ENCODE peak calls at places on chromosomes 11 and 22, in four cellular contexts. E is adipocyte, P is colonic mucosa, Z is BE2C. G is an unnamed sample. For H3K9me3, the result is how much of the 10 kb centered on the place peaks cover.

GRCh38 chr11:83008581-83008923 is 63.1 kb downstream of the RAB30 start:
- DNase-seq in E (no peak), P (no peak), Z (no peak), G (no peak)

GRCh38 chr11:74696932-74697687 is 34.1 kb downstream of the CHRDL2 start:
- DNase-seq in E (peak), P (peak), Z (no peak), G (no peak)

GRCh38 chr11:113240389-113240788 is 74.0 kb upstream of the TTC12 start:
- DNase-seq in E (no peak), P (no peak), Z (no peak), G (no peak)

GRCh38 chr11:103525069-103525468 is 415.8 kb downstream of the DYNC2H1 start:
- DNase-seq in E (peak), P (no peak), Z (no peak), G (no peak)

GRCh38 chr22:20725987-20726558 is 47.8 kb upstream of the SERPIND1 start:
- DNase-seq in E (no peak), P (no peak), Z (no peak), G (no peak)

GRCh38 chr11:64186205-64187165 is 514 bp downstream of the STIP1 start:
- DNase-seq in E (peak), P (peak), Z (no peak), G (no peak)

GRCh38 chr11:118996926-118997626 is 862 bp upstream of the CENATAC start:
- DNase-seq in E (peak), P (no peak), Z (no peak), G (no peak)

GRCh38 chr11:10444725-10445286 is 10.3 kb upstream of the AMPD3 start:
- DNase-seq in E (no peak), P (no peak), Z (no peak), G (no peak)

GRCh38 chr22:46070215-46070721 is 80.1 kb upstream of the PPARA start:
- DNase-seq in E (peak), P (peak), Z (peak), G (no peak)

GRCh38 chr11:75697906-75698563 is 19.6 kb upstream of the MOGAT2 start:
- DNase-seq in E (no peak), P (no peak), Z (no peak), G (no peak)

GRCh38 chr11:35177370-35177769 is 38.4 kb downstream of the CD44 start:
- DNase-seq in E (no peak), P (no peak), Z (no peak), G (no peak)

GRCh38 chr22:37222440-37222971 is 10.2 kb upstream of the SSTR3 start:
- DNase-seq in E (no peak), P (no peak), Z (no peak), G (no peak)

GRCh38 chr11:12680246-12680939 is 6.2 kb downstream of the TEAD1 start:
- DNase-seq in E (peak), P (peak), Z (peak), G (no peak)

GRCh38 chr11:35781342-35782171 is 119.0 kb downstream of the TRIM44 start:
- DNase-seq in E (peak), P (no peak), Z (no peak), G (no peak)

GRCh38 chr11:34345012-34345804 is 12.6 kb downstream of the ABTB2 start:
- DNase-seq in E (peak), P (peak), Z (no peak), G (no peak)

GRCh38 chr22:44318751-44319150 is 6.0 kb upstream of the SHISAL1 start:
- DNase-seq in E (no peak), P (no peak), Z (no peak), G (no peak)

GRCh38 chr22:33821290-33821689 is 99.0 kb downstream of the LARGE1 start:
- DNase-seq in E (no peak), P (no peak), Z (no peak), G (no peak)

GRCh38 chr11:75968021-75968685 is 153.1 kb downstream of the UVRAG start:
- DNase-seq in E (peak), P (no peak), Z (no peak), G (no peak)

GRCh38 chr11:63719987-63720386 is 38.7 kb downstream of the RTN3 start:
- DNase-seq in E (peak), P (no peak), Z (no peak), G (no peak)

GRCh38 chr11:119371778-119372182 is 9.7 kb downstream of the USP2 start:
- DNase-seq in E (no peak), P (no peak), Z (peak), G (no peak)

GRCh38 chr11:75715688-75716087 is 1.9 kb upstream of the MOGAT2 start:
- DNase-seq in E (no peak), P (peak), Z (no peak), G (no peak)

GRCh38 chr22:44758354-44758969 is 6.1 kb downstream of the ARHGAP8 start:
- DNase-seq in E (peak), P (peak), Z (no peak), G (no peak)

GRCh38 chr11:27282141-27282590 is 80.8 kb downstream of the CCDC34 start:
- DNase-seq in E (peak), P (no peak), Z (no peak), G (no peak)

GRCh38 chr22:29780781-29781676 is 13.9 kb downstream of the UQCR10 start:
- DNase-seq in E (peak), P (no peak), Z (no peak), G (no peak)

GRCh38 chr22:43310311-43310710 is 32.9 kb downstream of the SCUBE1 start:
- DNase-seq in E (no peak), P (no peak), Z (no peak), G (no peak)

GRCh38 chr22:36510966-36511881 is 4.4 kb upstream of the FOXRED2 start:
- DNase-seq in E (peak), P (peak), Z (peak), G (no peak)

GRCh38 chr11:8779107-8779506 is 96.5 kb downstream of the RPL27A start:
- DNase-seq in E (no peak), P (no peak), Z (no peak), G (no peak)

GRCh38 chr11:17601206-17602075 is 54.4 kb downstream of the OTOG start:
- DNase-seq in E (no peak), P (peak), Z (no peak), G (no peak)

GRCh38 chr22:29641052-29641780 is 37.8 kb downstream of the NF2 start:
- DNase-seq in E (peak), P (no peak), Z (no peak), G (no peak)

GRCh38 chr11:10918698-10919097 is 60.8 kb upstream of the ZBED5 start:
- DNase-seq in E (no peak), P (no peak), Z (no peak), G (no peak)

GRCh38 chr11:62144641-62145255 is 20.9 kb downstream of the INCENP start:
- DNase-seq in E (no peak), P (peak), Z (no peak), G (no peak)

GRCh38 chr11:36509265-36509664 is 807 bp downstream of the TRAF6 start:
- DNase-seq in E (peak), P (peak), Z (no peak), G (no peak)

GRCh38 chr22:38272373-38273134 is at the start of gene TMEM184B:
- DNase-seq in E (peak), P (peak), Z (peak), G (peak)

GRCh38 chr11:111264646-111265045 is 19.1 kb downstream of the POU2AF2 start:
- DNase-seq in E (no peak), P (no peak), Z (no peak), G (no peak)
- H3K9me3 ChIP-seq in E (under half), P (under half), Z (under half), G (under half)

GRCh38 chr11:68763926-68764657 is 12.8 kb upstream of the TESMIN start:
- DNase-seq in E (no peak), P (no peak), Z (peak), G (no peak)

GRCh38 chr11:68767672-68768071 is 16.4 kb upstream of the TESMIN start:
- DNase-seq in E (no peak), P (no peak), Z (no peak), G (no peak)

GRCh38 chr11:68763181-68763721 is 11.9 kb upstream of the TESMIN start:
- DNase-seq in E (no peak), P (no peak), Z (no peak), G (no peak)

GRCh38 chr11:68764746-68765145 is 13.4 kb upstream of the TESMIN start:
- DNase-seq in E (no peak), P (no peak), Z (no peak), G (no peak)

GRCh38 chr11:68766786-68767185 is 15.5 kb upstream of the TESMIN start:
- DNase-seq in E (no peak), P (no peak), Z (no peak), G (no peak)
- H3K9me3 ChIP-seq in E (under half), P (under half), Z (under half), G (under half)

GRCh38 chr11:133784359-133784758 is 61.0 kb downstream of the SPATA19 start:
- DNase-seq in E (no peak), P (no peak), Z (no peak), G (no peak)
- H3K9me3 ChIP-seq in E (under half), P (under half), Z (under half), G (under half)

DNA sequence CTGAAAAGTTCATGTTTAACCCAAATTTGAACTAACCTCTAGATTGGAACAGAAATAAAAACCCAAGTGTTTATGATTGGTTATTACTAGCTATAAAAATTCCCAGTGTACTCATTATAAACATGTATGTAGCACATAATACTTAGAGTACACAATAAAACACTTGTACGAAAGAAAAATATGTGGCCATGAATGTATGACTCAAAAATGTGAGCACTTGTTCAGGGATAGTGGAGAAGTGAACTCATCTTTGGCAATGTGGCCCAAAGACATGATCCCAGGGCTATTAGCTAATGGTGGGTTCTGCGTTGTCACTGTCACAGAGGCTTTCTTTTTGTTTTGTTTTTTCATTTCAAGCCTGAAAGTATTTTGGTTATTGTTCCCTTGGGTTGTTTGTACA is 72.0 kb downstream of the PPFIBP2 start:
- DNase-seq in E (no peak), P (no peak), Z (no peak), G (no peak)
- H3K9me3 ChIP-seq in E (under half), P (under half), Z (under half), G (under half)

GRCh38 chr22:47836957-47837356 is 1074.5 kb downstream of the TBC1D22A start:
- DNase-seq in E (no peak), P (no peak), Z (no peak), G (no peak)
- H3K9me3 ChIP-seq in E (under half), P (under half), Z (under half), G (under half)

GRCh38 chr11:73201249-73201648 is 16.8 kb upstream of the P2RY2 start:
- DNase-seq in E (no peak), P (no peak), Z (no peak), G (no peak)

GRCh38 chr11:73198677-73199076 is 19.4 kb upstream of the P2RY2 start:
- DNase-seq in E (no peak), P (no peak), Z (no peak), G (no peak)

GRCh38 chr11:73200256-73200655 is 17.8 kb upstream of the P2RY2 start:
- DNase-seq in E (no peak), P (no peak), Z (no peak), G (no peak)

GRCh38 chr11:73197348-73197747 is 20.7 kb upstream of the P2RY2 start:
- DNase-seq in E (no peak), P (peak), Z (no peak), G (no peak)

DNA sequence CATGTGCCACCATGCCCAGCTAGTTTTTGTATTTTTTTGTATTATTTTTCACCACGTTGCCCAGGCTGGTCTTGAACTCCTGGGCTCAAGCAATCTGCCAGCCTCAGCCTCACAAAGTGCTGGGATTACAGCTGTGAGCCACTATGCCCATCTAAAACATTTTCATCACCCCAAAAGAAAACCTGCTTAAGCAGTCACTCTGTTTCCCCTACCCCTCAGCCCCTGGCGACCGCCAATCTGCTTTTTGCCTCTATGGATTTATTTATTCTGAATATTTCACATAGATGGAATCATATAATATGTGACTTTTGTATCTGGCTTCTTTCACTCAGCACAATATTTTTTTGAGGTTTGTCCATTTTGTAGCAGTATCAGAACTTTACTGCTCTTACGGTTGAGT is 18.6 kb upstream of the P2RY2 start:
- DNase-seq in E (no peak), P (no peak), Z (no peak), G (no peak)
- H3K9me3 ChIP-seq in E (under half), P (under half), Z (under half), G (under half)

G was measured in T-helper 17 cell.